ENCODE peak calls at places on chromosomes 12 and 14, in nine cellular contexts. A, T, N, F, Z, K, G, I and Q are unnamed samples.

GRCh38 chr12:94205738-94206310 is 57.4 kb downstream of the PLXNC1 start:
- DNase-seq in Z (no peak), K (no peak), T (no peak), G (no peak), I (no peak), N (peak), F (no peak), A (no peak), Q (no peak)

GRCh38 chr12:70074510-70074909 is 168.7 kb upstream of the CNOT2 start:
- DNase-seq in T (no peak), K (no peak), A (no peak), I (no peak), F (no peak), N (peak), Z (no peak), G (no peak), Q (no peak)

GRCh38 chr14:92960706-92961566 is 38.0 kb downstream of the CHGA start:
- DNase-seq in T (no peak), A (peak), G (no peak), K (no peak), I (no peak), N (no peak), F (no peak), Z (no peak), Q (no peak)

GRCh38 chr12:51171884-51172514 is 936 bp downstream of the TFCP2 start:
- DNase-seq in G (no peak), N (no peak), Z (peak), A (peak), F (no peak), K (no peak), T (no peak), I (no peak), Q (peak)

GRCh38 chr14:76089151-76089550 is 62.6 kb upstream of the GPATCH2L start:
- DNase-seq in G (peak), Z (no peak), I (no peak), F (no peak), T (no peak), K (no peak), N (no peak), A (no peak), Q (no peak)

GRCh38 chr14:75222208-75222701 is 45.8 kb upstream of the TMED10 start:
- DNase-seq in K (no peak), N (no peak), G (no peak), I (peak), Z (no peak), F (no peak), A (peak), T (peak), Q (peak)

GRCh38 chr12:110355080-110355479 is 48.4 kb downstream of the ANAPC7 start:
- DNase-seq in A (no peak), K (peak), I (no peak), Z (peak), N (peak), T (peak), G (no peak), F (no peak), Q (peak)

GRCh38 chr12:131223791-131224567 is 270.3 kb downstream of the ADGRD1 start:
- DNase-seq in G (no peak), N (no peak), A (no peak), F (no peak), K (no peak), Z (no peak), I (no peak), T (no peak), Q (no peak)

GRCh38 chr12:123115409-123116111 is 35.3 kb downstream of the PITPNM2 start:
- DNase-seq in I (peak), G (peak), F (no peak), K (peak), T (peak), N (no peak), Z (no peak), A (peak), Q (peak)

GRCh38 chr12:12563529-12563928 is 866 bp upstream of the DUSP16 start:
- DNase-seq in F (no peak), K (no peak), G (no peak), N (no peak), I (no peak), Z (no peak), A (peak), T (no peak), Q (no peak)

GRCh38 chr12:123058980-123059379 is 78.5 kb downstream of the ARL6IP4 start:
- DNase-seq in T (no peak), K (no peak), Z (no peak), F (no peak), N (no peak), G (no peak), I (no peak), A (no peak), Q (no peak)

GRCh38 chr12:21656931-21657335 is 709 bp downstream of the LDHB start:
- DNase-seq in G (peak), N (peak), I (no peak), Z (peak), K (peak), F (no peak), A (peak), T (no peak), Q (peak)

GRCh38 chr12:112595415-112595814 is 176.7 kb downstream of the PTPN11 start:
- DNase-seq in Z (no peak), T (no peak), N (no peak), I (no peak), A (no peak), K (no peak), G (no peak), F (no peak), Q (no peak)

GRCh38 chr14:60106341-60106740 is 14.6 kb downstream of the PCNX4 start:
- DNase-seq in A (peak), N (no peak), F (no peak), Z (no peak), I (no peak), K (no peak), T (peak), G (no peak), Q (no peak)

GRCh38 chr12:64431791-64432190 is 20.1 kb upstream of the TBK1 start:
- DNase-seq in A (no peak), K (no peak), G (no peak), I (no peak), T (no peak), Z (no peak), N (no peak), F (no peak), Q (no peak)

GRCh38 chr14:22540286-22540685 is 48.7 kb downstream of the DAD1 start:
- DNase-seq in T (no peak), Z (no peak), N (no peak), G (no peak), F (no peak), I (no peak), K (no peak), A (peak), Q (no peak)
- TF ChIP-seq CTCF in T (no peak), Z (no peak), N (no peak), G (no peak), F (no peak), I (no peak), K (no peak), A (no peak), Q (no peak)

GRCh38 chr12:19177754-19178153 is 48.2 kb downstream of the PLEKHA5 start:
- DNase-seq in N (no peak), Z (no peak), A (no peak), T (no peak), G (no peak), K (no peak), F (no peak), I (no peak), Q (no peak)

GRCh38 chr12:19179986-19180385 is 50.5 kb downstream of the PLEKHA5 start:
- DNase-seq in G (no peak), A (no peak), T (no peak), K (no peak), Z (no peak), F (no peak), I (no peak), N (no peak), Q (no peak)

GRCh38 chr12:19185262-19185929 is 55.9 kb downstream of the PLEKHA5 start:
- DNase-seq in Z (no peak), N (no peak), G (no peak), A (no peak), F (no peak), K (no peak), T (no peak), I (no peak), Q (no peak)

GRCh38 chr12:19183121-19183838 is 53.7 kb downstream of the PLEKHA5 start:
- DNase-seq in G (no peak), A (peak), K (no peak), T (no peak), N (no peak), F (no peak), I (no peak), Z (no peak), Q (no peak)

DNA sequence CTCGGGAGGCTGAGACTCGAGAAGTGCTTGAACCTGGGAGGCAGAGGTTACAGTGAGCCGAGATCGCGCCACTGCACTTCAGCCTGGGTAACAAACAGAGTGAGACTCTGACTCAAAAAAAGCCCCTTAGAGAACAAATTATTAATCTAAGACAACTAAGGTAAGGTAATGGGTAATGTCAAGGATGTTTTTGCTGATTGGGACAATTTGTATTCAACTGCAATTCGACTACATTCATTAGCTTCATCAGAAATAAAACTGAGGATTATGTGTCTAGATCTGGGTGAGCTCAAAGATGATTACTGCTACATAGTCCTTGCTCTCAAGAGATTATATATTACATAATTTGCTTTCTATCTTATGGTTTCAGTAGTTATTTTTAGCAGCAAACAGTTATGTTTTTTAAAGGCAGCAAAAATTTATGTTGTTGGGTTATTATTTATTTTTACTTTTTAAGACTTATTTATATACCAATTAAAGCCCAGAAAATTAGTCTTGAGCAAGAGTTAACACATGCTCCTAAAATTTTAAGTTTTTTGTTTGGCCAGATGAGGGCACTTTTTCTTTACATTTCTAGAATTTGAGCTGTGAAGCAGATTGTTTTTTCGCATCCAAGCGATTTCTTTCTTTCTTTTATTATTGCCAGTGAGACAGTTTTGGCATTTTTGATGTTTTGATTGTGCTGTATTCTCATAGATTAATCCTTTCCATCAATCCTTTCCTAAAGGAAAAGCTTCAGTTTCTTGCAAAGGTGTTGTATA is 52.3 kb downstream of the PLEKHA5 start:
- DNase-seq in N (no peak), G (no peak), K (no peak), I (no peak), A (peak), Z (no peak), F (no peak), T (no peak), Q (no peak)
- TF ChIP-seq CTCF in N (no peak), G (no peak), K (no peak), I (no peak), A (peak), Z (no peak), F (peak), T (no peak), Q (no peak)

GRCh38 chr14:48973136-48973535 is 613.0 kb downstream of the RPS29 start:
- DNase-seq in A (no peak), I (peak), Z (no peak), F (no peak), N (no peak), K (no peak), T (no peak), G (no peak), Q (no peak)

GRCh38 chr14:48970995-48971394 is 615.2 kb downstream of the RPS29 start:
- DNase-seq in K (no peak), N (no peak), I (no peak), A (no peak), Z (no peak), F (no peak), G (no peak), T (no peak), Q (no peak)

DNA sequence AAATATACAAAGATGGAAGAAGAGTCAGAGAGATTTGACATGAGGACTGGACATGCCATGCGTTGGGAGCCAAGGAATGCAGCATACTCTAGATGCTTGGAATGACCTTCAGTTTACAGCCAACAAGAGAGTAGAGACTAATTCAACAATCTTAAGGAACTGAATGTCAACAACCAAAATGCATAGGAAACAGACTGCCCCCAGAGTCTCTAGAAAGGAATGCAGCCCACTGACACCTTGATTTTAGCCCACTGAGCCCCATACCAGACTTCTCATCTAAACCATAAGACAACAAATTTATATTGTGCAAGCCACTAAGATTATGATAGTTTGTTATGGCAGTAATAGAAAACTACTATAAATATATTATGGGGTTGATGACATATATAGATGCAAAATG is 611.2 kb downstream of the RPS29 start:
- DNase-seq in I (no peak), A (no peak), K (no peak), N (no peak), Z (no peak), G (no peak), F (no peak), T (no peak), Q (no peak)
- TF ChIP-seq CTCF in I (no peak), A (no peak), K (no peak), N (no peak), Z (no peak), G (no peak), F (no peak), T (no peak), Q (no peak)

GRCh38 chr12:69065804-69066203 is 132.8 kb upstream of the CPM start:
- DNase-seq in G (no peak), K (no peak), Z (no peak), A (no peak), T (no peak), I (no peak), F (no peak), N (no peak), Q (no peak)
- TF ChIP-seq CTCF in G (no peak), K (no peak), Z (no peak), A (no peak), T (no peak), I (no peak), F (no peak), N (no peak), Q (no peak)

DNA sequence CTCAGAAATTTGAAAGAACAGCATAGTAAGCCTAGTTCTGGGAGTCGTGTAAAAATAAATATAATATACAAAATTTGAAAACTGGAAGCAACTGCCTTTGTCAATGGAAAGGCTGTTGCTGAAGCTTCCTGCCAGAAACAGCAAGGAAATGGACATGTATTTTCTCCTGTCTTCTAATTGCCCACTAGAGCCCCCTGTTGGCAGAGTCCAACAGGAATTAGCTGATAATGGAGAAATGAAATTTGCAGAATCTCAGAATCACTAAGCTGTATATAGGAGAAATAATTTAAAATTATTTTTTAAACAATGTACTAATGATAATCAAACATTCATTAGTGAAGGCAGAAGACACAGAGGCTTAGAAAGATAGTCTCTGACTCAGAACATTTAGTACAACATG is 414.8 kb downstream of the SLC6A15 start:
- DNase-seq in T (no peak), A (peak), Z (no peak), G (no peak), N (no peak), I (no peak), K (no peak), F (no peak), Q (no peak)
- TF ChIP-seq CTCF in T (no peak), A (peak), Z (no peak), G (no peak), N (peak), I (peak), K (no peak), F (peak), Q (no peak)